ENCODE peak calls at places on chromosome 2, in eight cellular contexts. B is AG10803, A is fibroblast of mammary gland, M is choroid plexus epithelial cell, N is HFF-Myc, I is kidney, P is uterus, X is lower leg skin. Q is an unnamed sample.

GRCh38 chr2:6580982-6581381 is 284.7 kb downstream of the CMPK2 start:
- DNase-seq in I (no peak), B (peak; percentile 19), A (no peak), M (peak; percentile 59), N (peak; percentile 7), X (no peak), P (no peak), Q (no peak)

GRCh38 chr2:70140978-70141753 is 49.7 kb downstream of the C2orf42 start:
- DNase-seq in A (peak; percentile 69), B (peak; percentile 49), I (peak; percentile 82), X (peak; percentile 91), N (no peak), M (peak; percentile 57), P (peak; percentile 60), Q (no peak)

GRCh38 chr2:118847447-118848172 is at the start of gene EN1:
- DNase-seq in A (peak; percentile 96), X (peak; percentile 96), I (no peak), P (no peak), B (peak; percentile 96), N (no peak), M (no peak), Q (peak; percentile 48)

GRCh38 chr2:133586978-133587377 is 18.7 kb upstream of the NCKAP5 start:
- DNase-seq in B (peak; percentile 43), N (no peak), X (no peak), A (no peak), P (no peak), M (no peak), I (no peak), Q (no peak)

GRCh38 chr2:165868211-165868610 is 74.2 kb upstream of the GALNT3 start:
- DNase-seq in M (peak; percentile 60), X (no peak), N (peak; percentile 71), I (no peak), A (peak; percentile 30), B (no peak), P (no peak), Q (peak; percentile 48)

GRCh38 chr2:228767196-228767595 is 503.9 kb downstream of the PID1 start:
- DNase-seq in I (no peak), X (no peak), N (no peak), A (peak; percentile 66), P (no peak), M (peak; percentile 63), B (peak; percentile 46), Q (peak; percentile 66)

GRCh38 chr2:214126135-214126534 is 284.7 kb upstream of the VWC2L start:
- DNase-seq in A (peak; percentile 71), I (no peak), B (peak; percentile 14), N (peak; percentile 39), M (peak; percentile 3), X (no peak), P (no peak), Q (peak; percentile 8)

GRCh38 chr2:53021285-53021684 is 746.3 kb upstream of the CHAC2 start:
- DNase-seq in B (peak; percentile 57), X (no peak), M (peak; percentile 52), N (peak; percentile 2), P (no peak), A (peak; percentile 58), I (no peak), Q (peak; percentile 71)

GRCh38 chr2:104425850-104426581 is 427.9 kb upstream of the POU3F3 start:
- DNase-seq in N (no peak), I (no peak), M (no peak), A (no peak), P (no peak), B (no peak), X (no peak), Q (no peak)

GRCh38 chr2:31208240-31208639 is 9.1 kb downstream of the CAPN14 start:
- DNase-seq in A (no peak), X (no peak), B (no peak), M (no peak), I (no peak), P (no peak), N (no peak), Q (no peak)

GRCh38 chr2:214465386-214466146 is 54.7 kb downstream of the VWC2L start:
- DNase-seq in A (peak; percentile 8), M (peak; percentile 33), I (no peak), B (peak; percentile 2), P (no peak), N (no peak), X (no peak), Q (peak; percentile 7)

GRCh38 chr2:61016392-61017002 is 1.0 kb upstream of the PEX13 start:
- DNase-seq in X (no peak), M (no peak), A (no peak), P (no peak), N (no peak), B (no peak), I (no peak), Q (no peak)

GRCh38 chr2:51103205-51103604 is 71.3 kb upstream of the NRXN1 start:
- DNase-seq in N (no peak), X (no peak), I (peak; percentile 60), A (no peak), P (no peak), B (peak; percentile 11), M (peak; percentile 52), Q (peak; percentile 29)

GRCh38 chr2:46097714-46098480 is 199.3 kb upstream of the EPAS1 start:
- DNase-seq in P (peak; percentile 80), A (peak; percentile 98), B (peak; percentile 98), M (peak; percentile 99), I (no peak), N (peak; percentile 99), X (no peak), Q (peak; percentile 100)

GRCh38 chr2:101273045-101273444 is 20.4 kb downstream of the CNOT11 start:
- DNase-seq in X (no peak), N (no peak), M (no peak), A (no peak), P (no peak), I (no peak), B (no peak), Q (no peak)

GRCh38 chr2:223600056-223600455 is 2.1 kb downstream of the SCG2 start:
- DNase-seq in I (no peak), N (no peak), X (no peak), M (no peak), A (peak; percentile 22), P (no peak), B (peak; percentile 53), Q (no peak)

GRCh38 chr2:209121691-209122090 is 302.2 kb upstream of the MAP2 start:
- DNase-seq in M (no peak), B (no peak), A (no peak), P (no peak), N (no peak), X (peak; percentile 40), I (no peak), Q (no peak)

GRCh38 chr2:225282858-225283693 is 116.4 kb upstream of the NYAP2 start:
- DNase-seq in M (peak; percentile 66), B (peak; percentile 31), N (no peak), P (no peak), I (no peak), A (peak; percentile 59), X (no peak), Q (peak; percentile 16)

GRCh38 chr2:133326651-133327397 is 241.4 kb downstream of the NCKAP5 start:
- DNase-seq in B (peak; percentile 54), X (no peak), M (peak; percentile 94), I (no peak), P (no peak), A (no peak), N (no peak), Q (peak; percentile 63)

GRCh38 chr2:239220976-239221375 is 179.8 kb downstream of the HDAC4 start:
- DNase-seq in B (no peak), X (peak; percentile 77), I (no peak), A (no peak), M (no peak), N (no peak), P (peak; percentile 13), Q (no peak)

GRCh38 chr2:72182547-72183460 is 35.1 kb upstream of the CYP26B1 start:
- DNase-seq in P (no peak), N (no peak), B (no peak), A (peak; percentile 23), M (no peak), I (no peak), X (no peak), Q (no peak)

GRCh38 chr2:192072778-192073177 is 122.0 kb downstream of the TMEFF2 start:
- DNase-seq in B (no peak), N (no peak), I (no peak), P (no peak), A (no peak), M (no peak), X (no peak), Q (no peak)

DNA sequence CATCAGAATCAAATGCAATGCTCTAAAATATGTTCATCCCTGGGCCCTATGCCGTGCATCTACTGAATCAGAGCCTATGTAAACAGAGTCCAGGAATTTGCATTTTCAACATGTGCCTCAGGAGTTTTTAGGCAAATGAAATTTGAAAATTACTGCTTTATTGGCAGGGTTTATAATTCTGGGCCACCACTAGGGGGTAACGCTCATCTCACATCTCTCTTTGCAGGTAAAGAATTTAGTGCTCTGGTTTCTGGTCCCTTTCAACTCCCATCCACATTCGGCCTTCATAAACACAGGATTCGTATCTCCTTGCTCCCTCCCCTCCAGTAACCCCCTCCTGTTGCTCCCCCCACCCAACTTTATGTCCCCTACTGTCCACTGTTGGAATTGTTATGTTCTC is 49.3 kb downstream of the LYPD6B start:
- DNase-seq in B (no peak), P (no peak), N (no peak), A (no peak), I (no peak), M (peak; percentile 23), X (no peak), Q (no peak)
- TF ChIP-seq CTCF in B (peak; percentile 18), P (no peak), N (peak; percentile 41), A (peak; percentile 22), I (peak; percentile 12), M (peak; percentile 55), X (no peak), Q (peak; percentile 30)

DNA sequence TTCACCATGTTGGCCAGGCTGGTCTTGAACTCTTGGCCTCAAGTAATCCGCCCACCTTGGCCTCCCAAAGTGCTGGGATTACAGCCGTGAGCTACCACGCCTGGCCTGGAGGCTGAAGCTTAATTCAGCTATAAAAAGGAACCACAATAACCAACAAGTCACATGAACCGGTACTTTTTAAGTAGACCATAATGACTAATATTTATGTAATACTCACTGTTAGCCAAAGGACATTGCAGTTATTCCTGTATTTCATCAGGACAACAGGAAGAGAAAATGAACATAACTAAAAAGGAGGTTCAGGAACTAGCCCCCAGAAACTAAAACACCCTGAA is 49.0 kb upstream of the TMEM87B start:
- DNase-seq in P (no peak), B (peak; percentile 26), I (no peak), N (no peak), M (peak; percentile 60), X (no peak), A (peak; percentile 86), Q (peak; percentile 58)
- H3K4me3 ChIP-seq in P (no peak overlapping the region), B (no peak overlapping the region), I (no peak overlapping the region), N (no peak overlapping the region), M (no peak overlapping the region), X (no peak overlapping the region), A (no peak overlapping the region), Q (no peak overlapping the region)

GRCh38 chr2:11842324-11842723 is 95.9 kb downstream of the LPIN1 start:
- DNase-seq in P (no peak), A (no peak), X (peak; percentile 82), M (no peak), I (no peak), N (no peak), B (no peak), Q (peak; percentile 42)
- TF ChIP-seq CTCF in P (no peak), A (no peak), X (no peak), M (no peak), I (no peak), N (no peak), B (no peak), Q (no peak)

DNA sequence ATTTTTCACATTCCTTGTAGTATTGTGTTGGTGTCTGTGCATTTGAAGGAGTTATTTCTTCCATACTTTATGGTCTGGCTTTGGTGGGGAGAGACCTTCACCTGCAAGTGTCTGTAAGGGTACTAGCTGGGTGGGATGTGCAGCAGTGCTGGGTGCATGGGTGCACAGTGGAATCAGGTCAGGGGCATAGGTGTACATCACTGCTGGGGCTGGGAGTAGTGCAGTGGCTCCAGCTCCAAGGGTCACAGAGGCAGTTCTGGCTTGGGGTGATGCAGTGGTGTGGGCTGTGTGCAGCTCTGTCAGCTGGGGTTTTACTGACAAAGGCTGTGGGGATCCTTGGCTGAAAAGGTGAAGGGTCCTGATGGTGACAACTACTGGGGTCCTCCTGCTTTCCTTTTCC is 44.8 kb downstream of the CCDC148 start:
- DNase-seq in I (no peak), P (no peak), M (no peak), A (no peak), X (no peak), N (no peak), B (no peak), Q (no peak)
- H3K4me3 ChIP-seq in I (no peak overlapping the region), P (no peak overlapping the region), M (no peak overlapping the region), A (no peak overlapping the region), X (no peak overlapping the region), N (no peak overlapping the region), B (no peak overlapping the region), Q (no peak overlapping the region)

Q was measured in fibroblast of pulmonary artery.